ENCODE peak calls at places on chromosomes 3 and 15, in ten cellular contexts. One of them, this sample, is unnamed.

GRCh38 chr3:170324962-170325361 is 32.6 kb upstream of the SKIL start:
- DNase-seq in activated CD8-positive, alpha-beta memory T cell treated with anti-CD3 and anti-CD28 coated beads for 1 hour: no peak
- DNase-seq in CD8-positive, alpha-beta memory T cell: no peak
- DNase-seq in activated T-cell treated with anti-CD3 and anti-CD28 coated beads, Interleukin-2, amount 50 U/mL, for 72 hours: no peak
- DNase-seq in activated T-helper 1 cell treated with anti-CD3 and anti-CD28 coated beads, Interleukin-12 subunit alpha, Interleukin-12 subunit beta, Interleukin-2, Interleukin-4 antibody, amounts not matched to agents 30 ng/mL and 10 ng/mL and 1 ng/mL, durations not matched to agents 14 hours and 24 hours and 36 hours: no peak
- DNase-seq in HT-29: no peak
- DNase-seq in EL: no peak
- DNase-seq in left ventricle myocardium inferior: no peak
- DNase-seq in activated naive CD4-positive, alpha-beta T cell treated with anti-CD3 and anti-CD28 coated beads, Interleukin-2, amount 50 U/mL, for 16 hours: no peak
- DNase-seq in GM23248: no peak
- DNase-seq in this sample: no peak

GRCh38 chr15:36814708-36815107 is 235.3 kb downstream of the CDIN1 start:
- DNase-seq in GM23248: peak; percentile 25
- DNase-seq in activated naive CD4-positive, alpha-beta T cell treated with anti-CD3 and anti-CD28 coated beads, Interleukin-2, amount 50 U/mL, for 16 hours: no peak
- DNase-seq in CD8-positive, alpha-beta memory T cell: no peak
- DNase-seq in EL: no peak
- DNase-seq in HT-29: peak; percentile 75
- DNase-seq in activated T-cell treated with anti-CD3 and anti-CD28 coated beads, Interleukin-2, amount 50 U/mL, for 72 hours: no peak
- DNase-seq in activated T-helper 1 cell treated with anti-CD3 and anti-CD28 coated beads, Interleukin-12 subunit alpha, Interleukin-12 subunit beta, Interleukin-2, Interleukin-4 antibody, amounts not matched to agents 30 ng/mL and 10 ng/mL and 1 ng/mL, durations not matched to agents 14 hours and 24 hours and 36 hours: no peak
- DNase-seq in left ventricle myocardium inferior: no peak
- DNase-seq in activated CD8-positive, alpha-beta memory T cell treated with anti-CD3 and anti-CD28 coated beads for 1 hour: no peak
- DNase-seq in this sample: peak; percentile 36

GRCh38 chr15:88249220-88249619 is 7.3 kb downstream of the NTRK3 start:
- DNase-seq in CD8-positive, alpha-beta memory T cell: no peak
- DNase-seq in GM23248: peak; percentile 12
- DNase-seq in activated CD8-positive, alpha-beta memory T cell treated with anti-CD3 and anti-CD28 coated beads for 1 hour: no peak
- DNase-seq in HT-29: no peak
- DNase-seq in activated T-cell treated with anti-CD3 and anti-CD28 coated beads, Interleukin-2, amount 50 U/mL, for 72 hours: no peak
- DNase-seq in activated naive CD4-positive, alpha-beta T cell treated with anti-CD3 and anti-CD28 coated beads, Interleukin-2, amount 50 U/mL, for 16 hours: no peak
- DNase-seq in left ventricle myocardium inferior: no peak
- DNase-seq in activated T-helper 1 cell treated with anti-CD3 and anti-CD28 coated beads, Interleukin-12 subunit alpha, Interleukin-12 subunit beta, Interleukin-2, Interleukin-4 antibody, amounts not matched to agents 30 ng/mL and 10 ng/mL and 1 ng/mL, durations not matched to agents 14 hours and 24 hours and 36 hours: no peak
- DNase-seq in EL: no peak
- DNase-seq in this sample: no peak

GRCh38 chr3:179840985-179841384 is 188.1 kb downstream of the USP13 start:
- DNase-seq in EL: peak; percentile 74
- DNase-seq in GM23248: peak; percentile 33
- DNase-seq in left ventricle myocardium inferior: no peak
- DNase-seq in activated naive CD4-positive, alpha-beta T cell treated with anti-CD3 and anti-CD28 coated beads, Interleukin-2, amount 50 U/mL, for 16 hours: no peak
- DNase-seq in activated T-helper 1 cell treated with anti-CD3 and anti-CD28 coated beads, Interleukin-12 subunit alpha, Interleukin-12 subunit beta, Interleukin-2, Interleukin-4 antibody, amounts not matched to agents 30 ng/mL and 10 ng/mL and 1 ng/mL, durations not matched to agents 14 hours and 24 hours and 36 hours: no peak
- DNase-seq in activated CD8-positive, alpha-beta memory T cell treated with anti-CD3 and anti-CD28 coated beads for 1 hour: no peak
- DNase-seq in HT-29: no peak
- DNase-seq in CD8-positive, alpha-beta memory T cell: no peak
- DNase-seq in activated T-cell treated with anti-CD3 and anti-CD28 coated beads, Interleukin-2, amount 50 U/mL, for 72 hours: no peak
- DNase-seq in this sample: peak; percentile 89

GRCh38 chr3:122609798-122610559 is 32.5 kb downstream of the PARP15 start:
- DNase-seq in activated T-helper 1 cell treated with anti-CD3 and anti-CD28 coated beads, Interleukin-12 subunit alpha, Interleukin-12 subunit beta, Interleukin-2, Interleukin-4 antibody, amounts not matched to agents 30 ng/mL and 10 ng/mL and 1 ng/mL, durations not matched to agents 14 hours and 24 hours and 36 hours: peak; percentile 31
- DNase-seq in GM23248: peak; percentile 86
- DNase-seq in HT-29: peak; percentile 20
- DNase-seq in activated CD8-positive, alpha-beta memory T cell treated with anti-CD3 and anti-CD28 coated beads for 1 hour: no peak
- DNase-seq in EL: peak; percentile 86
- DNase-seq in CD8-positive, alpha-beta memory T cell: no peak
- DNase-seq in left ventricle myocardium inferior: no peak
- DNase-seq in activated naive CD4-positive, alpha-beta T cell treated with anti-CD3 and anti-CD28 coated beads, Interleukin-2, amount 50 U/mL, for 16 hours: peak; percentile 14
- DNase-seq in activated T-cell treated with anti-CD3 and anti-CD28 coated beads, Interleukin-2, amount 50 U/mL, for 72 hours: peak; percentile 41
- DNase-seq in this sample: peak; percentile 84

GRCh38 chr3:137050281-137050680 is 92.5 kb downstream of the IL20RB start:
- DNase-seq in activated CD8-positive, alpha-beta memory T cell treated with anti-CD3 and anti-CD28 coated beads for 1 hour: no peak
- DNase-seq in EL: no peak
- DNase-seq in HT-29: no peak
- DNase-seq in CD8-positive, alpha-beta memory T cell: no peak
- DNase-seq in activated T-cell treated with anti-CD3 and anti-CD28 coated beads, Interleukin-2, amount 50 U/mL, for 72 hours: no peak
- DNase-seq in activated naive CD4-positive, alpha-beta T cell treated with anti-CD3 and anti-CD28 coated beads, Interleukin-2, amount 50 U/mL, for 16 hours: no peak
- DNase-seq in activated T-helper 1 cell treated with anti-CD3 and anti-CD28 coated beads, Interleukin-12 subunit alpha, Interleukin-12 subunit beta, Interleukin-2, Interleukin-4 antibody, amounts not matched to agents 30 ng/mL and 10 ng/mL and 1 ng/mL, durations not matched to agents 14 hours and 24 hours and 36 hours: no peak
- DNase-seq in left ventricle myocardium inferior: no peak
- DNase-seq in GM23248: no peak
- DNase-seq in this sample: no peak

GRCh38 chr3:41318520-41318919 is 119.2 kb downstream of the CTNNB1 start:
- DNase-seq in EL: peak; percentile 60
- DNase-seq in CD8-positive, alpha-beta memory T cell: no peak
- DNase-seq in HT-29: peak; percentile 1
- DNase-seq in left ventricle myocardium inferior: no peak
- DNase-seq in activated naive CD4-positive, alpha-beta T cell treated with anti-CD3 and anti-CD28 coated beads, Interleukin-2, amount 50 U/mL, for 16 hours: no peak
- DNase-seq in activated T-cell treated with anti-CD3 and anti-CD28 coated beads, Interleukin-2, amount 50 U/mL, for 72 hours: no peak
- DNase-seq in GM23248: peak; percentile 40
- DNase-seq in activated T-helper 1 cell treated with anti-CD3 and anti-CD28 coated beads, Interleukin-12 subunit alpha, Interleukin-12 subunit beta, Interleukin-2, Interleukin-4 antibody, amounts not matched to agents 30 ng/mL and 10 ng/mL and 1 ng/mL, durations not matched to agents 14 hours and 24 hours and 36 hours: no peak
- DNase-seq in activated CD8-positive, alpha-beta memory T cell treated with anti-CD3 and anti-CD28 coated beads for 1 hour: no peak
- DNase-seq in this sample: peak; percentile 31

GRCh38 chr3:127711021-127711420 is 38.3 kb downstream of the ABTB1 start:
- DNase-seq in activated naive CD4-positive, alpha-beta T cell treated with anti-CD3 and anti-CD28 coated beads, Interleukin-2, amount 50 U/mL, for 16 hours: no peak
- DNase-seq in activated T-cell treated with anti-CD3 and anti-CD28 coated beads, Interleukin-2, amount 50 U/mL, for 72 hours: no peak
- DNase-seq in activated CD8-positive, alpha-beta memory T cell treated with anti-CD3 and anti-CD28 coated beads for 1 hour: no peak
- DNase-seq in left ventricle myocardium inferior: no peak
- DNase-seq in EL: no peak
- DNase-seq in GM23248: no peak
- DNase-seq in HT-29: no peak
- DNase-seq in CD8-positive, alpha-beta memory T cell: no peak
- DNase-seq in activated T-helper 1 cell treated with anti-CD3 and anti-CD28 coated beads, Interleukin-12 subunit alpha, Interleukin-12 subunit beta, Interleukin-2, Interleukin-4 antibody, amounts not matched to agents 30 ng/mL and 10 ng/mL and 1 ng/mL, durations not matched to agents 14 hours and 24 hours and 36 hours: no peak
- DNase-seq in this sample: no peak

GRCh38 chr3:159593927-159594605 is 394.6 kb upstream of the IL12A start:
- DNase-seq in HT-29: no peak
- DNase-seq in activated T-cell treated with anti-CD3 and anti-CD28 coated beads, Interleukin-2, amount 50 U/mL, for 72 hours: no peak
- DNase-seq in left ventricle myocardium inferior: no peak
- DNase-seq in EL: no peak
- DNase-seq in GM23248: no peak
- DNase-seq in activated T-helper 1 cell treated with anti-CD3 and anti-CD28 coated beads, Interleukin-12 subunit alpha, Interleukin-12 subunit beta, Interleukin-2, Interleukin-4 antibody, amounts not matched to agents 30 ng/mL and 10 ng/mL and 1 ng/mL, durations not matched to agents 14 hours and 24 hours and 36 hours: no peak
- DNase-seq in CD8-positive, alpha-beta memory T cell: no peak
- DNase-seq in activated naive CD4-positive, alpha-beta T cell treated with anti-CD3 and anti-CD28 coated beads, Interleukin-2, amount 50 U/mL, for 16 hours: no peak
- DNase-seq in activated CD8-positive, alpha-beta memory T cell treated with anti-CD3 and anti-CD28 coated beads for 1 hour: no peak
- DNase-seq in this sample: no peak

GRCh38 chr15:75200765-75201608 is 695 bp upstream of the C15orf39 start:
- DNase-seq in GM23248: peak; percentile 70
- DNase-seq in HT-29: peak; percentile 89
- DNase-seq in activated naive CD4-positive, alpha-beta T cell treated with anti-CD3 and anti-CD28 coated beads, Interleukin-2, amount 50 U/mL, for 16 hours: peak; percentile 63
- DNase-seq in CD8-positive, alpha-beta memory T cell: peak; percentile 27
- DNase-seq in EL: peak; percentile 28
- DNase-seq in activated T-helper 1 cell treated with anti-CD3 and anti-CD28 coated beads, Interleukin-12 subunit alpha, Interleukin-12 subunit beta, Interleukin-2, Interleukin-4 antibody, amounts not matched to agents 30 ng/mL and 10 ng/mL and 1 ng/mL, durations not matched to agents 14 hours and 24 hours and 36 hours: peak; percentile 22
- DNase-seq in activated T-cell treated with anti-CD3 and anti-CD28 coated beads, Interleukin-2, amount 50 U/mL, for 72 hours: peak; percentile 14
- DNase-seq in activated CD8-positive, alpha-beta memory T cell treated with anti-CD3 and anti-CD28 coated beads for 1 hour: peak; percentile 16
- DNase-seq in left ventricle myocardium inferior: no peak
- DNase-seq in this sample: peak; percentile 94

GRCh38 chr3:115146418-115147328 is at the start of gene ZBTB20:
- DNase-seq in HT-29: peak; percentile 62
- DNase-seq in EL: peak; percentile 77
- DNase-seq in activated naive CD4-positive, alpha-beta T cell treated with anti-CD3 and anti-CD28 coated beads, Interleukin-2, amount 50 U/mL, for 16 hours: peak; percentile 77
- DNase-seq in CD8-positive, alpha-beta memory T cell: peak; percentile 56
- DNase-seq in activated T-cell treated with anti-CD3 and anti-CD28 coated beads, Interleukin-2, amount 50 U/mL, for 72 hours: peak; percentile 75
- DNase-seq in left ventricle myocardium inferior: peak; percentile 50
- DNase-seq in activated CD8-positive, alpha-beta memory T cell treated with anti-CD3 and anti-CD28 coated beads for 1 hour: peak; percentile 55
- DNase-seq in GM23248: peak; percentile 90
- DNase-seq in activated T-helper 1 cell treated with anti-CD3 and anti-CD28 coated beads, Interleukin-12 subunit alpha, Interleukin-12 subunit beta, Interleukin-2, Interleukin-4 antibody, amounts not matched to agents 30 ng/mL and 10 ng/mL and 1 ng/mL, durations not matched to agents 14 hours and 24 hours and 36 hours: peak; percentile 50
- DNase-seq in this sample: peak; percentile 65

GRCh38 chr3:187385296-187385695 is 17.1 kb downstream of the RTP4 start:
- DNase-seq in GM23248: no peak
- DNase-seq in activated T-helper 1 cell treated with anti-CD3 and anti-CD28 coated beads, Interleukin-12 subunit alpha, Interleukin-12 subunit beta, Interleukin-2, Interleukin-4 antibody, amounts not matched to agents 30 ng/mL and 10 ng/mL and 1 ng/mL, durations not matched to agents 14 hours and 24 hours and 36 hours: no peak
- DNase-seq in activated naive CD4-positive, alpha-beta T cell treated with anti-CD3 and anti-CD28 coated beads, Interleukin-2, amount 50 U/mL, for 16 hours: no peak
- DNase-seq in HT-29: no peak
- DNase-seq in activated CD8-positive, alpha-beta memory T cell treated with anti-CD3 and anti-CD28 coated beads for 1 hour: no peak
- DNase-seq in EL: no peak
- DNase-seq in left ventricle myocardium inferior: no peak
- DNase-seq in activated T-cell treated with anti-CD3 and anti-CD28 coated beads, Interleukin-2, amount 50 U/mL, for 72 hours: no peak
- DNase-seq in CD8-positive, alpha-beta memory T cell: no peak
- DNase-seq in this sample: no peak

GRCh38 chr15:59532770-59533379 is 78.7 kb upstream of the GCNT3 start:
- DNase-seq in left ventricle myocardium inferior: no peak
- DNase-seq in GM23248: peak; percentile 62
- DNase-seq in activated T-cell treated with anti-CD3 and anti-CD28 coated beads, Interleukin-2, amount 50 U/mL, for 72 hours: peak; percentile 49
- DNase-seq in activated CD8-positive, alpha-beta memory T cell treated with anti-CD3 and anti-CD28 coated beads for 1 hour: no peak
- DNase-seq in CD8-positive, alpha-beta memory T cell: no peak
- DNase-seq in EL: peak; percentile 49
- DNase-seq in activated T-helper 1 cell treated with anti-CD3 and anti-CD28 coated beads, Interleukin-12 subunit alpha, Interleukin-12 subunit beta, Interleukin-2, Interleukin-4 antibody, amounts not matched to agents 30 ng/mL and 10 ng/mL and 1 ng/mL, durations not matched to agents 14 hours and 24 hours and 36 hours: no peak
- DNase-seq in HT-29: peak; percentile 89
- DNase-seq in activated naive CD4-positive, alpha-beta T cell treated with anti-CD3 and anti-CD28 coated beads, Interleukin-2, amount 50 U/mL, for 16 hours: peak; percentile 24
- DNase-seq in this sample: peak; percentile 51

GRCh38 chr3:41808152-41808551 is 153.8 kb downstream of the ULK4 start:
- DNase-seq in activated T-helper 1 cell treated with anti-CD3 and anti-CD28 coated beads, Interleukin-12 subunit alpha, Interleukin-12 subunit beta, Interleukin-2, Interleukin-4 antibody, amounts not matched to agents 30 ng/mL and 10 ng/mL and 1 ng/mL, durations not matched to agents 14 hours and 24 hours and 36 hours: no peak
- DNase-seq in GM23248: peak; percentile 53
- DNase-seq in activated CD8-positive, alpha-beta memory T cell treated with anti-CD3 and anti-CD28 coated beads for 1 hour: no peak
- DNase-seq in left ventricle myocardium inferior: no peak
- DNase-seq in CD8-positive, alpha-beta memory T cell: no peak
- DNase-seq in activated T-cell treated with anti-CD3 and anti-CD28 coated beads, Interleukin-2, amount 50 U/mL, for 72 hours: no peak
- DNase-seq in HT-29: no peak
- DNase-seq in EL: peak; percentile 57
- DNase-seq in activated naive CD4-positive, alpha-beta T cell treated with anti-CD3 and anti-CD28 coated beads, Interleukin-2, amount 50 U/mL, for 16 hours: no peak
- DNase-seq in this sample: peak; percentile 40

GRCh38 chr3:107464037-107464436 is 58.7 kb upstream of the BBX start:
- DNase-seq in activated T-helper 1 cell treated with anti-CD3 and anti-CD28 coated beads, Interleukin-12 subunit alpha, Interleukin-12 subunit beta, Interleukin-2, Interleukin-4 antibody, amounts not matched to agents 30 ng/mL and 10 ng/mL and 1 ng/mL, durations not matched to agents 14 hours and 24 hours and 36 hours: no peak
- DNase-seq in activated naive CD4-positive, alpha-beta T cell treated with anti-CD3 and anti-CD28 coated beads, Interleukin-2, amount 50 U/mL, for 16 hours: no peak
- DNase-seq in CD8-positive, alpha-beta memory T cell: no peak
- DNase-seq in activated CD8-positive, alpha-beta memory T cell treated with anti-CD3 and anti-CD28 coated beads for 1 hour: no peak
- DNase-seq in HT-29: no peak
- DNase-seq in left ventricle myocardium inferior: no peak
- DNase-seq in EL: no peak
- DNase-seq in activated T-cell treated with anti-CD3 and anti-CD28 coated beads, Interleukin-2, amount 50 U/mL, for 72 hours: no peak
- DNase-seq in GM23248: no peak
- DNase-seq in this sample: no peak

GRCh38 chr3:13281657-13282527 is 138.2 kb downstream of the NUP210 start:
- DNase-seq in CD8-positive, alpha-beta memory T cell: no peak
- DNase-seq in activated CD8-positive, alpha-beta memory T cell treated with anti-CD3 and anti-CD28 coated beads for 1 hour: no peak
- DNase-seq in activated T-cell treated with anti-CD3 and anti-CD28 coated beads, Interleukin-2, amount 50 U/mL, for 72 hours: no peak
- DNase-seq in HT-29: no peak
- DNase-seq in activated T-helper 1 cell treated with anti-CD3 and anti-CD28 coated beads, Interleukin-12 subunit alpha, Interleukin-12 subunit beta, Interleukin-2, Interleukin-4 antibody, amounts not matched to agents 30 ng/mL and 10 ng/mL and 1 ng/mL, durations not matched to agents 14 hours and 24 hours and 36 hours: no peak
- DNase-seq in left ventricle myocardium inferior: peak; percentile 63
- DNase-seq in EL: no peak
- DNase-seq in activated naive CD4-positive, alpha-beta T cell treated with anti-CD3 and anti-CD28 coated beads, Interleukin-2, amount 50 U/mL, for 16 hours: no peak
- DNase-seq in GM23248: no peak
- DNase-seq in this sample: no peak

GRCh38 chr3:107598926-107599754 is 76.4 kb downstream of the BBX start:
- DNase-seq in left ventricle myocardium inferior: peak; percentile 44
- DNase-seq in activated T-helper 1 cell treated with anti-CD3 and anti-CD28 coated beads, Interleukin-12 subunit alpha, Interleukin-12 subunit beta, Interleukin-2, Interleukin-4 antibody, amounts not matched to agents 30 ng/mL and 10 ng/mL and 1 ng/mL, durations not matched to agents 14 hours and 24 hours and 36 hours: peak; percentile 29
- DNase-seq in activated T-cell treated with anti-CD3 and anti-CD28 coated beads, Interleukin-2, amount 50 U/mL, for 72 hours: peak; percentile 66
- DNase-seq in GM23248: peak; percentile 69
- DNase-seq in activated CD8-positive, alpha-beta memory T cell treated with anti-CD3 and anti-CD28 coated beads for 1 hour: no peak
- DNase-seq in EL: peak; percentile 21
- DNase-seq in CD8-positive, alpha-beta memory T cell: no peak
- DNase-seq in activated naive CD4-positive, alpha-beta T cell treated with anti-CD3 and anti-CD28 coated beads, Interleukin-2, amount 50 U/mL, for 16 hours: peak; percentile 44
- DNase-seq in HT-29: peak; percentile 89
- DNase-seq in this sample: peak; percentile 42

GRCh38 chr3:17179381-17180205 is 294.8 kb downstream of the PLCL2 start:
- DNase-seq in EL: no peak
- DNase-seq in left ventricle myocardium inferior: no peak
- DNase-seq in activated CD8-positive, alpha-beta memory T cell treated with anti-CD3 and anti-CD28 coated beads for 1 hour: no peak
- DNase-seq in CD8-positive, alpha-beta memory T cell: peak; percentile 13
- DNase-seq in activated T-cell treated with anti-CD3 and anti-CD28 coated beads, Interleukin-2, amount 50 U/mL, for 72 hours: no peak
- DNase-seq in HT-29: no peak
- DNase-seq in activated naive CD4-positive, alpha-beta T cell treated with anti-CD3 and anti-CD28 coated beads, Interleukin-2, amount 50 U/mL, for 16 hours: no peak
- DNase-seq in activated T-helper 1 cell treated with anti-CD3 and anti-CD28 coated beads, Interleukin-12 subunit alpha, Interleukin-12 subunit beta, Interleukin-2, Interleukin-4 antibody, amounts not matched to agents 30 ng/mL and 10 ng/mL and 1 ng/mL, durations not matched to agents 14 hours and 24 hours and 36 hours: no peak
- DNase-seq in GM23248: peak; percentile 47
- DNase-seq in this sample: no peak

GRCh38 chr3:101179637-101180036 is 140.7 kb downstream of the IMPG2 start:
- DNase-seq in GM23248: peak; percentile 80
- DNase-seq in EL: peak; percentile 85
- DNase-seq in activated T-cell treated with anti-CD3 and anti-CD28 coated beads, Interleukin-2, amount 50 U/mL, for 72 hours: no peak
- DNase-seq in activated T-helper 1 cell treated with anti-CD3 and anti-CD28 coated beads, Interleukin-12 subunit alpha, Interleukin-12 subunit beta, Interleukin-2, Interleukin-4 antibody, amounts not matched to agents 30 ng/mL and 10 ng/mL and 1 ng/mL, durations not matched to agents 14 hours and 24 hours and 36 hours: no peak
- DNase-seq in activated CD8-positive, alpha-beta memory T cell treated with anti-CD3 and anti-CD28 coated beads for 1 hour: no peak
- DNase-seq in activated naive CD4-positive, alpha-beta T cell treated with anti-CD3 and anti-CD28 coated beads, Interleukin-2, amount 50 U/mL, for 16 hours: no peak
- DNase-seq in CD8-positive, alpha-beta memory T cell: no peak
- DNase-seq in left ventricle myocardium inferior: no peak
- DNase-seq in HT-29: no peak
- DNase-seq in this sample: peak; percentile 49

GRCh38 chr3:15685927-15686326 is 84.4 kb downstream of the BTD start:
- DNase-seq in CD8-positive, alpha-beta memory T cell: no peak
- DNase-seq in activated naive CD4-positive, alpha-beta T cell treated with anti-CD3 and anti-CD28 coated beads, Interleukin-2, amount 50 U/mL, for 16 hours: no peak
- DNase-seq in activated CD8-positive, alpha-beta memory T cell treated with anti-CD3 and anti-CD28 coated beads for 1 hour: no peak
- DNase-seq in left ventricle myocardium inferior: no peak
- DNase-seq in GM23248: no peak
- DNase-seq in activated T-helper 1 cell treated with anti-CD3 and anti-CD28 coated beads, Interleukin-12 subunit alpha, Interleukin-12 subunit beta, Interleukin-2, Interleukin-4 antibody, amounts not matched to agents 30 ng/mL and 10 ng/mL and 1 ng/mL, durations not matched to agents 14 hours and 24 hours and 36 hours: no peak
- DNase-seq in HT-29: no peak
- DNase-seq in activated T-cell treated with anti-CD3 and anti-CD28 coated beads, Interleukin-2, amount 50 U/mL, for 72 hours: no peak
- DNase-seq in EL: no peak
- DNase-seq in this sample: no peak

GRCh38 chr3:113659996-113660395 is 36.4 kb downstream of the USF3 start:
- DNase-seq in activated CD8-positive, alpha-beta memory T cell treated with anti-CD3 and anti-CD28 coated beads for 1 hour: no peak
- DNase-seq in activated T-helper 1 cell treated with anti-CD3 and anti-CD28 coated beads, Interleukin-12 subunit alpha, Interleukin-12 subunit beta, Interleukin-2, Interleukin-4 antibody, amounts not matched to agents 30 ng/mL and 10 ng/mL and 1 ng/mL, durations not matched to agents 14 hours and 24 hours and 36 hours: no peak
- DNase-seq in EL: no peak
- DNase-seq in HT-29: no peak
- DNase-seq in GM23248: no peak
- DNase-seq in left ventricle myocardium inferior: no peak
- DNase-seq in activated T-cell treated with anti-CD3 and anti-CD28 coated beads, Interleukin-2, amount 50 U/mL, for 72 hours: no peak
- DNase-seq in CD8-positive, alpha-beta memory T cell: no peak
- DNase-seq in activated naive CD4-positive, alpha-beta T cell treated with anti-CD3 and anti-CD28 coated beads, Interleukin-2, amount 50 U/mL, for 16 hours: no peak
- DNase-seq in this sample: no peak